ENCODE peak calls at places on chromosomes 6 and 20, in nine cellular contexts. One of them, this sample, is unnamed.

GRCh38 chr6:25472314-25472713 is 179.7 kb upstream of the SCGN start:
- DNase-seq in activated naive CD4-positive, alpha-beta T cell treated with anti-CD3 and anti-CD28 coated beads, Interleukin-2, amount 10 ng/mL, durations not matched to agents 7 days and 5 days: no peak
- DNase-seq in progenitor cell of endocrine pancreas: no peak
- DNase-seq in nephron progenitor cell: no peak
- DNase-seq in GM23338: peak
- DNase-seq in naive B cell: no peak
- DNase-seq in SW 1271: no peak
- DNase-seq in PC-9: no peak
- DNase-seq in stomach: no peak
- DNase-seq in this sample: no peak

GRCh38 chr20:48760403-48760889 is 67.4 kb downstream of the PREX1 start:
- DNase-seq in PC-9: no peak
- DNase-seq in nephron progenitor cell: no peak
- DNase-seq in SW 1271: no peak
- DNase-seq in GM23338: no peak
- DNase-seq in stomach: peak
- DNase-seq in activated naive CD4-positive, alpha-beta T cell treated with anti-CD3 and anti-CD28 coated beads, Interleukin-2, amount 10 ng/mL, durations not matched to agents 7 days and 5 days: peak
- DNase-seq in naive B cell: peak
- DNase-seq in progenitor cell of endocrine pancreas: no peak
- DNase-seq in this sample: no peak

GRCh38 chr6:147546501-147547368 is 38.2 kb downstream of the SAMD5 start:
- DNase-seq in PC-9: no peak
- DNase-seq in progenitor cell of endocrine pancreas: no peak
- DNase-seq in naive B cell: no peak
- DNase-seq in nephron progenitor cell: no peak
- DNase-seq in stomach: no peak
- DNase-seq in GM23338: no peak
- DNase-seq in SW 1271: no peak
- DNase-seq in activated naive CD4-positive, alpha-beta T cell treated with anti-CD3 and anti-CD28 coated beads, Interleukin-2, amount 10 ng/mL, durations not matched to agents 7 days and 5 days: no peak
- DNase-seq in this sample: no peak

GRCh38 chr6:157392927-157393666 is 12.1 kb downstream of the ZDHHC14 start:
- DNase-seq in SW 1271: no peak
- DNase-seq in PC-9: no peak
- DNase-seq in nephron progenitor cell: no peak
- DNase-seq in stomach: peak
- DNase-seq in GM23338: no peak
- DNase-seq in activated naive CD4-positive, alpha-beta T cell treated with anti-CD3 and anti-CD28 coated beads, Interleukin-2, amount 10 ng/mL, durations not matched to agents 7 days and 5 days: no peak
- DNase-seq in progenitor cell of endocrine pancreas: no peak
- DNase-seq in naive B cell: no peak
- DNase-seq in this sample: no peak

GRCh38 chr20:41340327-41341055 is at the start of gene LPIN3:
- DNase-seq in naive B cell: peak
- DNase-seq in nephron progenitor cell: peak
- DNase-seq in activated naive CD4-positive, alpha-beta T cell treated with anti-CD3 and anti-CD28 coated beads, Interleukin-2, amount 10 ng/mL, durations not matched to agents 7 days and 5 days: peak
- DNase-seq in SW 1271: no peak
- DNase-seq in progenitor cell of endocrine pancreas: peak
- DNase-seq in GM23338: peak
- DNase-seq in stomach: peak
- DNase-seq in PC-9: peak
- DNase-seq in this sample: peak

GRCh38 chr6:63597142-63598000 is 25.1 kb downstream of the LOC128125822 start:
- DNase-seq in nephron progenitor cell: no peak
- DNase-seq in GM23338: no peak
- DNase-seq in SW 1271: no peak
- DNase-seq in progenitor cell of endocrine pancreas: no peak
- DNase-seq in activated naive CD4-positive, alpha-beta T cell treated with anti-CD3 and anti-CD28 coated beads, Interleukin-2, amount 10 ng/mL, durations not matched to agents 7 days and 5 days: no peak
- DNase-seq in naive B cell: no peak
- DNase-seq in stomach: no peak
- DNase-seq in PC-9: peak
- DNase-seq in this sample: no peak

GRCh38 chr20:23624307-23624706 is 13.4 kb downstream of the CST3 start:
- DNase-seq in stomach: no peak
- DNase-seq in nephron progenitor cell: no peak
- DNase-seq in GM23338: no peak
- DNase-seq in activated naive CD4-positive, alpha-beta T cell treated with anti-CD3 and anti-CD28 coated beads, Interleukin-2, amount 10 ng/mL, durations not matched to agents 7 days and 5 days: no peak
- DNase-seq in SW 1271: no peak
- DNase-seq in progenitor cell of endocrine pancreas: no peak
- DNase-seq in PC-9: no peak
- DNase-seq in naive B cell: no peak
- DNase-seq in this sample: no peak

GRCh38 chr6:7827142-7827541 is 83.4 kb downstream of the TXNDC5 start:
- DNase-seq in stomach: no peak
- DNase-seq in naive B cell: no peak
- DNase-seq in activated naive CD4-positive, alpha-beta T cell treated with anti-CD3 and anti-CD28 coated beads, Interleukin-2, amount 10 ng/mL, durations not matched to agents 7 days and 5 days: no peak
- DNase-seq in GM23338: no peak
- DNase-seq in PC-9: no peak
- DNase-seq in nephron progenitor cell: no peak
- DNase-seq in SW 1271: no peak
- DNase-seq in progenitor cell of endocrine pancreas: no peak
- DNase-seq in this sample: no peak

GRCh38 chr6:19477563-19477962 is 359.6 kb upstream of the ID4 start:
- DNase-seq in GM23338: no peak
- DNase-seq in stomach: no peak
- DNase-seq in nephron progenitor cell: no peak
- DNase-seq in SW 1271: no peak
- DNase-seq in activated naive CD4-positive, alpha-beta T cell treated with anti-CD3 and anti-CD28 coated beads, Interleukin-2, amount 10 ng/mL, durations not matched to agents 7 days and 5 days: no peak
- DNase-seq in naive B cell: no peak
- DNase-seq in PC-9: peak
- DNase-seq in progenitor cell of endocrine pancreas: no peak
- DNase-seq in this sample: no peak

GRCh38 chr6:137013738-137014602 is 30.8 kb downstream of the IL20RA start:
- DNase-seq in naive B cell: no peak
- DNase-seq in GM23338: peak
- DNase-seq in progenitor cell of endocrine pancreas: no peak
- DNase-seq in activated naive CD4-positive, alpha-beta T cell treated with anti-CD3 and anti-CD28 coated beads, Interleukin-2, amount 10 ng/mL, durations not matched to agents 7 days and 5 days: no peak
- DNase-seq in nephron progenitor cell: no peak
- DNase-seq in stomach: no peak
- DNase-seq in PC-9: peak
- DNase-seq in SW 1271: no peak
- DNase-seq in this sample: no peak

GRCh38 chr6:89411019-89411268 is 1.1 kb downstream of the RRAGD start:
- DNase-seq in naive B cell: no peak
- DNase-seq in activated naive CD4-positive, alpha-beta T cell treated with anti-CD3 and anti-CD28 coated beads, Interleukin-2, amount 10 ng/mL, durations not matched to agents 7 days and 5 days: no peak
- DNase-seq in GM23338: peak
- DNase-seq in progenitor cell of endocrine pancreas: no peak
- DNase-seq in SW 1271: no peak
- DNase-seq in stomach: peak
- DNase-seq in PC-9: no peak
- DNase-seq in nephron progenitor cell: no peak
- DNase-seq in this sample: no peak

GRCh38 chr6:30752164-30752927 is 8.0 kb upstream of the IER3 start:
- DNase-seq in SW 1271: peak
- DNase-seq in progenitor cell of endocrine pancreas: no peak
- DNase-seq in activated naive CD4-positive, alpha-beta T cell treated with anti-CD3 and anti-CD28 coated beads, Interleukin-2, amount 10 ng/mL, durations not matched to agents 7 days and 5 days: no peak
- DNase-seq in stomach: peak
- DNase-seq in naive B cell: no peak
- DNase-seq in GM23338: no peak
- DNase-seq in nephron progenitor cell: no peak
- DNase-seq in PC-9: peak
- DNase-seq in this sample: no peak

GRCh38 chr6:112113918-112114317 is 26.5 kb downstream of the FAM229B start:
- DNase-seq in progenitor cell of endocrine pancreas: no peak
- DNase-seq in GM23338: no peak
- DNase-seq in nephron progenitor cell: no peak
- DNase-seq in naive B cell: no peak
- DNase-seq in stomach: no peak
- DNase-seq in SW 1271: no peak
- DNase-seq in PC-9: no peak
- DNase-seq in activated naive CD4-positive, alpha-beta T cell treated with anti-CD3 and anti-CD28 coated beads, Interleukin-2, amount 10 ng/mL, durations not matched to agents 7 days and 5 days: no peak
- DNase-seq in this sample: no peak

GRCh38 chr20:17693534-17694001 is 6.2 kb upstream of the BANF2 start:
- DNase-seq in activated naive CD4-positive, alpha-beta T cell treated with anti-CD3 and anti-CD28 coated beads, Interleukin-2, amount 10 ng/mL, durations not matched to agents 7 days and 5 days: no peak
- DNase-seq in nephron progenitor cell: no peak
- DNase-seq in PC-9: no peak
- DNase-seq in GM23338: peak
- DNase-seq in stomach: no peak
- DNase-seq in progenitor cell of endocrine pancreas: no peak
- DNase-seq in naive B cell: no peak
- DNase-seq in SW 1271: no peak
- DNase-seq in this sample: no peak

This sample was measured in H9.